ENCODE peak calls at places on chromosomes 7 and 10, in six cellular contexts. One of them, this sample, is unnamed.

GRCh38 chr7:114663502-114663901 is 248.9 kb downstream of the FOXP2 start:
- DNase-seq in CD8-positive, alpha-beta T cell: no peak
- DNase-seq in spleen: no peak
- DNase-seq in H7: no peak
- DNase-seq in A549: peak; percentile 51
- DNase-seq in breast epithelium: no peak
- DNase-seq in this sample: peak; percentile 2

GRCh38 chr7:84624527-84624926 is 429.9 kb upstream of the SEMA3A start:
- DNase-seq in A549: no peak
- DNase-seq in spleen: no peak
- DNase-seq in breast epithelium: no peak
- DNase-seq in H7: no peak
- DNase-seq in CD8-positive, alpha-beta T cell: no peak
- DNase-seq in this sample: no peak

GRCh38 chr10:120327671-120328070 is 129.4 kb upstream of the PLPP4 start:
- DNase-seq in spleen: no peak
- DNase-seq in H7: no peak
- DNase-seq in A549: no peak
- DNase-seq in CD8-positive, alpha-beta T cell: no peak
- DNase-seq in breast epithelium: no peak
- DNase-seq in this sample: no peak

GRCh38 chr10:22341190-22341935 is 3.9 kb upstream of the SPAG6 start:
- DNase-seq in spleen: no peak
- DNase-seq in breast epithelium: no peak
- DNase-seq in CD8-positive, alpha-beta T cell: no peak
- DNase-seq in A549: peak; percentile 30
- DNase-seq in H7: no peak
- DNase-seq in this sample: no peak

GRCh38 chr10:30553018-30553624 is 76.4 kb downstream of the LYZL2 start:
- DNase-seq in H7: no peak
- DNase-seq in A549: no peak
- DNase-seq in CD8-positive, alpha-beta T cell: no peak
- DNase-seq in spleen: no peak
- DNase-seq in breast epithelium: no peak
- DNase-seq in this sample: no peak

GRCh38 chr7:86904949-86905834 is 154.3 kb downstream of the ELAPOR2 start:
- DNase-seq in CD8-positive, alpha-beta T cell: no peak
- DNase-seq in breast epithelium: no peak
- DNase-seq in A549: peak; percentile 42
- DNase-seq in H7: peak; percentile 1
- DNase-seq in spleen: no peak
- DNase-seq in this sample: peak; percentile 6

GRCh38 chr10:43679509-43679908 is 30.8 kb upstream of the ZNF32 start:
- DNase-seq in spleen: no peak
- DNase-seq in H7: no peak
- DNase-seq in breast epithelium: peak; percentile 83
- DNase-seq in A549: no peak
- DNase-seq in CD8-positive, alpha-beta T cell: no peak
- DNase-seq in this sample: no peak

GRCh38 chr7:120842131-120842621 is 15.8 kb downstream of the TSPAN12 start:
- DNase-seq in A549: no peak
- DNase-seq in CD8-positive, alpha-beta T cell: no peak
- DNase-seq in breast epithelium: no peak
- DNase-seq in H7: no peak
- DNase-seq in spleen: no peak
- DNase-seq in this sample: no peak

GRCh38 chr7:22787936-22788335 is 34.7 kb downstream of the TOMM7 start:
- DNase-seq in A549: no peak
- DNase-seq in spleen: no peak
- DNase-seq in H7: no peak
- DNase-seq in CD8-positive, alpha-beta T cell: no peak
- DNase-seq in breast epithelium: no peak
- DNase-seq in this sample: no peak

GRCh38 chr10:6924166-6924565 is 344.1 kb upstream of the PRKCQ start:
- DNase-seq in breast epithelium: no peak
- DNase-seq in spleen: no peak
- DNase-seq in CD8-positive, alpha-beta T cell: no peak
- DNase-seq in A549: peak; percentile 17
- DNase-seq in H7: no peak
- DNase-seq in this sample: no peak

GRCh38 chr7:460374-461117 is 59.1 kb downstream of the PDGFA start:
- DNase-seq in spleen: peak; percentile 75
- DNase-seq in CD8-positive, alpha-beta T cell: no peak
- DNase-seq in breast epithelium: peak; percentile 65
- DNase-seq in A549: no peak
- DNase-seq in H7: peak; percentile 93
- DNase-seq in this sample: no peak

GRCh38 chr10:114925675-114926204 is 12.3 kb upstream of the TRUB1 start:
- DNase-seq in CD8-positive, alpha-beta T cell: no peak
- DNase-seq in breast epithelium: no peak
- DNase-seq in A549: no peak
- DNase-seq in H7: no peak
- DNase-seq in spleen: no peak
- DNase-seq in this sample: no peak

GRCh38 chr7:4931932-4932331 is 27.1 kb downstream of the MMD2 start:
- DNase-seq in A549: peak; percentile 30
- DNase-seq in breast epithelium: peak; percentile 20
- DNase-seq in CD8-positive, alpha-beta T cell: no peak
- DNase-seq in spleen: no peak
- DNase-seq in H7: peak; percentile 77
- DNase-seq in this sample: no peak

GRCh38 chr7:98866765-98867164 is 3.0 kb downstream of the TMEM130 start:
- DNase-seq in breast epithelium: no peak
- DNase-seq in CD8-positive, alpha-beta T cell: no peak
- DNase-seq in H7: no peak
- DNase-seq in A549: no peak
- DNase-seq in spleen: peak; percentile 13
- DNase-seq in this sample: no peak

GRCh38 chr7:20791523-20791879 is 4.8 kb upstream of the SP8 start:
- DNase-seq in H7: no peak
- DNase-seq in breast epithelium: no peak
- DNase-seq in spleen: no peak
- DNase-seq in CD8-positive, alpha-beta T cell: no peak
- DNase-seq in A549: no peak
- DNase-seq in this sample: no peak

GRCh38 chr7:47484923-47485639 is 96.8 kb downstream of the TNS3 start:
- DNase-seq in breast epithelium: no peak
- DNase-seq in CD8-positive, alpha-beta T cell: no peak
- DNase-seq in A549: no peak
- DNase-seq in spleen: peak; percentile 69
- DNase-seq in H7: no peak
- DNase-seq in this sample: no peak

GRCh38 chr7:132002343-132002968 is 446.0 kb upstream of the PODXL start:
- DNase-seq in spleen: no peak
- DNase-seq in CD8-positive, alpha-beta T cell: no peak
- DNase-seq in H7: no peak
- DNase-seq in breast epithelium: no peak
- DNase-seq in A549: peak; percentile 15
- DNase-seq in this sample: no peak

GRCh38 chr10:125155101-125155500 is 5.3 kb downstream of the CTBP2 start:
- DNase-seq in breast epithelium: no peak
- DNase-seq in H7: peak; percentile 65
- DNase-seq in spleen: no peak
- DNase-seq in A549: no peak
- DNase-seq in CD8-positive, alpha-beta T cell: no peak
- DNase-seq in this sample: no peak

GRCh38 chr10:69502589-69502988 is 51.3 kb downstream of the TSPAN15 start:
- DNase-seq in A549: no peak
- DNase-seq in breast epithelium: no peak
- DNase-seq in spleen: peak; percentile 47
- DNase-seq in H7: peak; percentile 17
- DNase-seq in CD8-positive, alpha-beta T cell: no peak
- DNase-seq in this sample: no peak

GRCh38 chr10:112115781-112116385 is 67.7 kb downstream of the GPAM start:
- DNase-seq in spleen: no peak
- DNase-seq in CD8-positive, alpha-beta T cell: no peak
- DNase-seq in breast epithelium: no peak
- DNase-seq in A549: peak; percentile 33
- DNase-seq in H7: peak; percentile 75
- DNase-seq in this sample: peak; percentile 28

GRCh38 chr7:100430450-100431285 is 1.0 kb downstream of the MEPCE start:
- DNase-seq in CD8-positive, alpha-beta T cell: no peak
- DNase-seq in spleen: peak; percentile 89
- DNase-seq in H7: peak; percentile 66
- DNase-seq in A549: no peak
- DNase-seq in breast epithelium: no peak
- DNase-seq in this sample: no peak

GRCh38 chr10:124325998-124326636 is 92.6 kb downstream of the OAT start:
- DNase-seq in A549: no peak
- DNase-seq in CD8-positive, alpha-beta T cell: no peak
- DNase-seq in spleen: peak; percentile 71
- DNase-seq in H7: no peak
- DNase-seq in breast epithelium: no peak
- DNase-seq in this sample: no peak

GRCh38 chr10:37856881-37857286 is 526 bp downstream of the ZNF248 start:
- DNase-seq in CD8-positive, alpha-beta T cell: no peak
- DNase-seq in spleen: peak; percentile 84
- DNase-seq in breast epithelium: peak; percentile 24
- DNase-seq in A549: peak; percentile 13
- DNase-seq in H7: peak; percentile 6
- DNase-seq in this sample: no peak

GRCh38 chr7:87218941-87219544 is 489 bp downstream of the TMEM243 start:
- DNase-seq in CD8-positive, alpha-beta T cell: no peak
- DNase-seq in spleen: peak; percentile 89
- DNase-seq in A549: peak; percentile 50
- DNase-seq in breast epithelium: peak; percentile 33
- DNase-seq in H7: peak; percentile 78
- DNase-seq in this sample: peak; percentile 32

GRCh38 chr10:24133839-24134238 is 75.1 kb upstream of the KIAA1217 start:
- DNase-seq in spleen: no peak
- DNase-seq in A549: no peak
- DNase-seq in breast epithelium: no peak
- DNase-seq in H7: no peak
- DNase-seq in CD8-positive, alpha-beta T cell: no peak
- DNase-seq in this sample: no peak

GRCh38 chr10:19719320-19719719 is 96.9 kb upstream of the PLXDC2 start:
- DNase-seq in A549: no peak
- DNase-seq in CD8-positive, alpha-beta T cell: no peak
- DNase-seq in breast epithelium: no peak
- DNase-seq in H7: no peak
- DNase-seq in spleen: no peak
- DNase-seq in this sample: no peak

GRCh38 chr10:1643911-1644810 is 93.2 kb downstream of the ADARB2 start:
- DNase-seq in A549: no peak
- DNase-seq in CD8-positive, alpha-beta T cell: no peak
- DNase-seq in H7: no peak
- DNase-seq in breast epithelium: no peak
- DNase-seq in spleen: no peak
- DNase-seq in this sample: no peak

GRCh38 chr7:48876087-48876486 is 48.3 kb upstream of the CDC14C start:
- DNase-seq in CD8-positive, alpha-beta T cell: no peak
- DNase-seq in H7: no peak
- DNase-seq in spleen: no peak
- DNase-seq in A549: no peak
- DNase-seq in breast epithelium: no peak
- DNase-seq in this sample: no peak

GRCh38 chr7:68929712-68930395 is 668.4 kb upstream of the AUTS2 start:
- DNase-seq in A549: peak; percentile 57
- DNase-seq in CD8-positive, alpha-beta T cell: no peak
- DNase-seq in spleen: no peak
- DNase-seq in H7: no peak
- DNase-seq in breast epithelium: no peak
- DNase-seq in this sample: no peak

GRCh38 chr7:141660259-141660658 is 41.7 kb downstream of the DENND11 start:
- DNase-seq in A549: no peak
- DNase-seq in H7: no peak
- DNase-seq in CD8-positive, alpha-beta T cell: no peak
- DNase-seq in spleen: no peak
- DNase-seq in breast epithelium: no peak
- DNase-seq in this sample: no peak

GRCh38 chr10:110916554-110917346 is 2.2 kb downstream of the BBIP1 start:
- DNase-seq in spleen: no peak
- DNase-seq in CD8-positive, alpha-beta T cell: no peak
- DNase-seq in H7: no peak
- DNase-seq in breast epithelium: no peak
- DNase-seq in A549: peak; percentile 46
- DNase-seq in this sample: no peak

GRCh38 chr10:88949051-88949450 is 3.5 kb downstream of the ACTA2 start:
- DNase-seq in spleen: no peak
- DNase-seq in H7: no peak
- DNase-seq in A549: no peak
- DNase-seq in breast epithelium: no peak
- DNase-seq in CD8-positive, alpha-beta T cell: no peak
- DNase-seq in this sample: no peak
- H3K4me3 ChIP-seq in spleen: no peak overlapping the region
- H3K4me3 ChIP-seq in H7: no peak overlapping the region
- H3K4me3 ChIP-seq in A549: no peak overlapping the region
- H3K4me3 ChIP-seq in breast epithelium: peak overlapping the region; percentile 26
- H3K4me3 ChIP-seq in CD8-positive, alpha-beta T cell: no peak overlapping the region
- H3K4me3 ChIP-seq in this sample: no peak overlapping the region

DNA sequence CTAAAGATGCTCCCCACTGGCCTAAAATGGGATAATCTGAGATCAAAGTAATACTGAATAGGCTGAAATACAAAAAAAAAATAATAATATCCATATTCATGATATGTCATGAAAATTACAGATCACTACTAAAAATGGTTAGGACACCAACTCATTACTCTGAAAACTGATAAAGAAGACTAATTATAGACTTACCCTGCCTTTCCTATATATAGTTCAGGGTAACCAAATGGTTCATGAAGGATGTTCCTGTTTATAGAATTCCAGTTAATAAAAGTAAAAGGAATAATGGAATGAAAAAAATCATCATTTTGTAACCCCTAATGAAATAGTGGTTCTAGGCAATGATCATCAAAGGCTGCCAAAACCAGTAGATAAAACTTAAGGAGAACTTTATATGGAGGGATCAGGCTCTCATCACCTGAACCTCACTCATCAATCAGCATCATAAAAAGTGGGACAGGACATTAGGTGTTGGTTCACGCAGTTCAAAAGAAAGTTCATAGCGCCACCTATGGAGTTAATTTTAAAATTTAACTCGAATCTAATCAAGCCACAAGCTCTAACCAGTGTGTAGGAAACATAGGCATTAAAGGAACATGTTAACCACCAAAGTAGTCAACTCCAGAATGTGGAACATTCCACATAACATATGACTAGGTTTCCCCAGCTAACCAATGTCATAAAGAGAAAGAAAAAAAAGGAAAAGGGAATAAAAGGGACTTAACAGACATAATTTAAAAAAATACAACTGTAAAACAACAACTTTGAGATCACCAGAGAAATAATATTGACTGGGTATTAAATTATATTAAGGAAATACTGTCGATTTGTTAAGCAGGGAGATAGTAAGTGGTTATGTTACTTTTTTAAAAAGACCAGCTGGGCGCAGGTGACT is 35.7 kb downstream of the P4HA1 start:
- DNase-seq in CD8-positive, alpha-beta T cell: no peak
- DNase-seq in H7: peak; percentile 51
- DNase-seq in spleen: no peak
- DNase-seq in breast epithelium: no peak
- DNase-seq in A549: peak; percentile 47
- DNase-seq in this sample: peak; percentile 11
- H3K4me3 ChIP-seq in CD8-positive, alpha-beta T cell: no peak overlapping the region
- H3K4me3 ChIP-seq in H7: no peak overlapping the region
- H3K4me3 ChIP-seq in spleen: no peak overlapping the region
- H3K4me3 ChIP-seq in breast epithelium: no peak overlapping the region
- H3K4me3 ChIP-seq in A549: no peak overlapping the region
- H3K4me3 ChIP-seq in this sample: no peak overlapping the region

GRCh38 chr10:3780766-3781457 is 4.1 kb downstream of the KLF6 start:
- DNase-seq in spleen: peak; percentile 83
- DNase-seq in CD8-positive, alpha-beta T cell: no peak
- DNase-seq in A549: no peak
- DNase-seq in breast epithelium: no peak
- DNase-seq in H7: no peak
- DNase-seq in this sample: no peak
- H3K4me3 ChIP-seq in spleen: peak overlapping the region; percentile 56
- H3K4me3 ChIP-seq in CD8-positive, alpha-beta T cell: peak overlapping the region; percentile 80
- H3K4me3 ChIP-seq in A549: peak overlapping the region; percentile 77
- H3K4me3 ChIP-seq in breast epithelium: peak overlapping the region; percentile 98
- H3K4me3 ChIP-seq in H7: no peak overlapping the region
- H3K4me3 ChIP-seq in this sample: no peak overlapping the region

GRCh38 chr10:65571011-65571570 is 1354.7 kb upstream of the LRRTM3 start:
- DNase-seq in A549: peak; percentile 31
- DNase-seq in spleen: no peak
- DNase-seq in breast epithelium: no peak
- DNase-seq in H7: peak; percentile 4
- DNase-seq in CD8-positive, alpha-beta T cell: no peak
- DNase-seq in this sample: no peak
- H3K4me3 ChIP-seq in A549: peak overlapping the region; percentile 78
- H3K4me3 ChIP-seq in spleen: peak overlapping the region; percentile 10
- H3K4me3 ChIP-seq in breast epithelium: peak overlapping the region; percentile 27
- H3K4me3 ChIP-seq in H7: peak overlapping the region; percentile 59
- H3K4me3 ChIP-seq in CD8-positive, alpha-beta T cell: no peak overlapping the region
- H3K4me3 ChIP-seq in this sample: no peak overlapping the region